ENCODE peak calls at places on chromosomes 7 and 10, in eight cellular contexts. P, K, M, Q, X, A, B and O are unnamed samples.
A peak's percentile ranks its signal among the peaks of the same experiment; 100 is the strongest.

GRCh38 chr7:20214787-20215669 is 2.2 kb downstream of the MACC1 start:
- DNase-seq in A (no peak), Q (no peak), K (no peak), M (no peak), P (peak; percentile 49), X (no peak), B (peak; percentile 13), O (no peak)

GRCh38 chr7:55188590-55189446 is 170.0 kb downstream of the EGFR start:
- DNase-seq in P (no peak), Q (no peak), K (no peak), B (no peak), X (no peak), M (no peak), A (no peak), O (no peak)

GRCh38 chr10:5125315-5126044 is 31.3 kb downstream of the AKR1C3 start:
- DNase-seq in Q (no peak), K (no peak), B (no peak), A (no peak), M (no peak), P (no peak), X (peak; percentile 0), O (no peak)

GRCh38 chr7:83921798-83922607 is 272.6 kb downstream of the SEMA3A start:
- DNase-seq in A (no peak), Q (no peak), X (peak; percentile 62), B (no peak), P (no peak), M (no peak), K (no peak), O (no peak)

GRCh38 chr10:72688208-72688651 is 3.7 kb upstream of the MCU start:
- DNase-seq in A (no peak), M (no peak), K (no peak), B (peak; percentile 88), P (no peak), Q (no peak), X (peak; percentile 82), O (no peak)

GRCh38 chr10:70693619-70694286 is 21.4 kb downstream of the ADAMTS14 start:
- DNase-seq in X (peak; percentile 97), A (no peak), M (peak; percentile 44), P (no peak), B (no peak), Q (no peak), K (peak; percentile 78), O (no peak)

GRCh38 chr7:28093617-28094232 is 86.9 kb downstream of the JAZF1 start:
- DNase-seq in A (peak; percentile 45), M (peak; percentile 54), B (peak; percentile 73), X (peak; percentile 72), Q (peak; percentile 91), K (peak; percentile 84), P (peak; percentile 85), O (peak; percentile 36)

GRCh38 chr7:45976485-45976856 is 55.4 kb upstream of the IGFBP3 start:
- DNase-seq in X (no peak), Q (no peak), A (no peak), B (no peak), P (no peak), M (no peak), K (no peak), O (no peak)

GRCh38 chr10:48253970-48254657 is 20.4 kb downstream of the FRMPD2 start:
- DNase-seq in K (no peak), Q (no peak), X (peak; percentile 3), P (no peak), A (no peak), M (no peak), B (peak; percentile 73), O (no peak)

DNA sequence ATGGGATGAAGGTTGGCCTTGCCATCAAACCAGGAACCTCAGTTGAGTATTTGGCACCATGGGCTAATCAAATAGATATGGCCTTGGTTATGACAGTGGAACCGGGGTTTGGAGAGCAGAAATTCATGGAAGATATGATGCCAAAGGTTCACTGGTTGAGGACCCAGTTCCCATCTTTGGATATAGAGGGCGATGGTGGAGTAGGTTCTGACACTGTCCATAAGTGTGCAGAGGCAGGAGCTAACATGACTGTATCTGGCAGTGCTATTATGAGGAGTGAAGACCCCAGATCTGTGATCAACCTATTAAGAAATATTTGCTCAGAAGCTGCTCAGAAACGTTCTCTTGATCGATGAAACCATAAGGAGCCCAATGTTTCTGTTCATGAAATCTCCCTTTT is 641 bp downstream of the RPEL1 start:
- DNase-seq in Q (no peak), B (peak; percentile 14), P (no peak), K (no peak), A (no peak), M (no peak), X (peak; percentile 8), O (no peak)
- TF ChIP-seq CTCF in Q (no peak), B (peak; percentile 23), P (no peak), K (no peak), A (no peak), M (no peak), X (peak; percentile 33), O (no peak)

GRCh38 chr7:73738612-73739386 is at the start of gene ABHD11:
- DNase-seq in X (peak; percentile 91), P (peak; percentile 98), M (peak; percentile 99), K (peak; percentile 99), A (peak; percentile 100), B (peak; percentile 95), Q (peak; percentile 98), O (peak; percentile 99)
- TF ChIP-seq CTCF in X (no peak), P (no peak), M (no peak), K (no peak), A (no peak), B (peak; percentile 14), Q (no peak), O (no peak)

GRCh38 chr7:149787428-149788299 is 14.3 kb upstream of the ZNF467 start:
- DNase-seq in K (no peak), Q (peak; percentile 64), P (no peak), A (no peak), M (peak; percentile 15), X (no peak), B (peak; percentile 9), O (no peak)
- TF ChIP-seq CTCF in K (no peak), Q (peak; percentile 43), P (peak; percentile 43), A (no peak), M (no peak), X (no peak), B (peak; percentile 39), O (no peak)

DNA sequence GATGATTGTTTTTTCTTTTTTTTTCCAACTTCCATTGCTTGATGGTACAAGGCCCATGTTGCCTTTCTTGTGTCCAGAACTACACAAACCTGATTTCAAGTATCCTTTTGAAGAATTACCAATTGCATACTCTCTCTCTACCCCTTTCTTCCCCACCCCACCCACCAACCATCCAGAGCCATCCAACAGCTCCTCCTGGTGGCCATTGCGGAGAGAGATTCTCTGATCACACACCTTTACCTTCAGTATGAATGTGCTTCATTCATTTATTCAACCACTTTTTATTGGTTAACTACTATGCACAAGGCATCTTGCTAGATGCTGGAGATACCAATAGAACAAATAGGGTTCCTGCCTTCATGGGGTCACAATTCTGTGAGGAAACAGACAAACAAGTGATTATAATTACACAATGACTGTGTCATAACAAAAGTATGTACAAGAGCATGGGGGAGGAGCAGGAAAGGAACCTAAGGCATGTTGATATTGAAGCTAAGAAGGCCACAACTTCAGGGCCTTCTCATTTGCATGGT is 297.1 kb upstream of the LYZL1 start:
- DNase-seq in Q (peak; percentile 65), B (peak; percentile 72), M (peak; percentile 35), A (no peak), X (peak; percentile 31), K (no peak), P (no peak), O (no peak)
- TF ChIP-seq CTCF in Q (peak; percentile 90), B (peak; percentile 91), M (peak; percentile 54), A (peak; percentile 40), X (peak; percentile 67), K (peak; percentile 50), P (peak; percentile 62), O (no peak)

GRCh38 chr10:123678376-123678775 is 12.2 kb downstream of the GPR26 start:
- DNase-seq in A (no peak), P (no peak), X (no peak), B (no peak), Q (peak; percentile 55), M (no peak), K (peak; percentile 16), O (no peak)
- TF ChIP-seq CTCF in A (no peak), P (no peak), X (no peak), B (peak; percentile 9), Q (peak; percentile 60), M (no peak), K (no peak), O (no peak)

GRCh38 chr10:88793747-88794299 is 8.7 kb upstream of the LIPM start:
- DNase-seq in Q (no peak), A (no peak), B (peak; percentile 66), P (no peak), M (no peak), X (peak; percentile 75), K (no peak), O (no peak)

GRCh38 chr10:88787463-88787862 is 15.1 kb upstream of the LIPM start:
- DNase-seq in Q (no peak), B (no peak), P (no peak), X (no peak), M (no peak), A (no peak), K (no peak), O (no peak)

GRCh38 chr10:88792656-88793055 is 9.9 kb upstream of the LIPM start:
- DNase-seq in B (peak; percentile 31), P (peak; percentile 71), A (no peak), Q (no peak), M (peak; percentile 26), X (peak; percentile 75), K (no peak), O (no peak)

GRCh38 chr10:88794731-88795130 is 7.8 kb upstream of the LIPM start:
- DNase-seq in K (no peak), A (no peak), B (no peak), P (no peak), Q (no peak), M (no peak), X (peak; percentile 60), O (no peak)

GRCh38 chr10:88791924-88792323 is 10.6 kb upstream of the LIPM start:
- DNase-seq in A (no peak), K (no peak), X (peak; percentile 22), P (no peak), B (peak; percentile 38), M (no peak), Q (peak; percentile 56), O (no peak)
- TF ChIP-seq CTCF in A (no peak), K (no peak), X (peak; percentile 57), P (peak; percentile 38), B (peak; percentile 62), M (no peak), Q (peak; percentile 81), O (no peak)

DNA sequence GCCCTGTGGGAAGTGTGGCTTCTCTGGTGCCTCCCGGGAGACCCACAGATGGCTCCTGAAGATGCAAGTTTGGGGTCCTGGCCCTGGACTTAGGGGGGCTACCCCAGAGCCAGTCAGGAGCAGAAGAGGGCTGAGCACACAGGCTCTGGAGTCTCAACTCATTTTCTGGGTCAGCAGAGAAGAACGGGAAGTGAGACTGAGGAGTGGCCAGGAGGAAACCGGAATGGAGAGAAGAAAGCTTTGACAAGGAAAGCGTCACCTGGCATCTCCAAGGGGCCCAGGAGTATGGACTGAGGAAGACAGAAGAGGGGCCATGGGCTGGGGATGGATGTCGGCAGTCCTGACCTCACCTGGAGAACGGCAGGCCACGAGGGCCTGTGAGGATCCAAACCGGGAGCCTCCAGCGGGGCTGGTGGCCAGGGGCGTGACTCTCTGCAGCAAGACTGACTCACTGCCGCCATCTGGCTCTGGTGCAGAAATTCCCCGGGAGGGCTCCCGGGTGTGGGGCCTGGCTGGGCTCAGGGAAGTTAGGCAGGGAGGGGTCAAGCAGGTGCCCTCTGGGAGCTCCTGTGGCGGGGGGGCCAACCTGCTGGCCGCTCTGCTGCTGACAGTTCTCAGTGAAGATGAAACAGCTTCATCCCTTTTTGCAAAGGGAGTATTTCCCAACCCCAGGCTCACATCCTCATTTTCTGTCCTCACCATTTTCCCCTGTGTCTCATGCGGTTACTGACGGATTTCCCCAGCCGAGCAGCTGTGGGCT is 23.6 kb downstream of the DAGLB start:
- DNase-seq in M (peak; percentile 31), Q (no peak), P (peak; percentile 74), K (no peak), B (peak; percentile 61), A (no peak), X (peak; percentile 54), O (no peak)
- TF ChIP-seq CTCF in M (no peak), Q (peak; percentile 19), P (no peak), K (no peak), B (peak; percentile 48), A (no peak), X (peak; percentile 9), O (no peak)